ENCODE peak calls at places on chromosomes 12 and 14, in nine cellular contexts. One of them, this sample, is unnamed.

GRCh38 chr14:99586761-99587462 is 17.1 kb downstream of the CCDC85C start:
- DNase-seq in NCI-H774: no peak
- DNase-seq in Calu3: no peak
- DNase-seq in ovary: no peak
- DNase-seq in cardiac muscle cell: no peak
- DNase-seq in GM03348: no peak
- DNase-seq in SJCRH30: no peak
- DNase-seq in tibial artery: no peak
- DNase-seq in HS-5: no peak
- DNase-seq in this sample: no peak

GRCh38 chr14:29035129-29035528 is 268.5 kb downstream of the FOXG1 start:
- DNase-seq in NCI-H774: no peak
- DNase-seq in Calu3: no peak
- DNase-seq in ovary: no peak
- DNase-seq in cardiac muscle cell: peak; percentile 7
- DNase-seq in GM03348: no peak
- DNase-seq in SJCRH30: no peak
- DNase-seq in tibial artery: no peak
- DNase-seq in HS-5: no peak
- DNase-seq in this sample: no peak

GRCh38 chr12:120639771-120640721 is at the start of gene CABP1:
- DNase-seq in NCI-H774: peak; percentile 21
- DNase-seq in Calu3: peak; percentile 77
- DNase-seq in ovary: no peak
- DNase-seq in cardiac muscle cell: no peak
- DNase-seq in GM03348: no peak
- DNase-seq in SJCRH30: peak; percentile 38
- DNase-seq in tibial artery: no peak
- DNase-seq in HS-5: no peak
- DNase-seq in this sample: no peak

GRCh38 chr12:127293507-127294310 is 973.3 kb upstream of the TMEM132C start:
- DNase-seq in NCI-H774: peak; percentile 47
- DNase-seq in Calu3: peak; percentile 38
- DNase-seq in ovary: no peak
- DNase-seq in cardiac muscle cell: peak; percentile 41
- DNase-seq in GM03348: peak; percentile 82
- DNase-seq in SJCRH30: peak; percentile 30
- DNase-seq in tibial artery: no peak
- DNase-seq in HS-5: no peak
- DNase-seq in this sample: peak; percentile 27

GRCh38 chr12:3231399-3231876 is 154.3 kb downstream of the TSPAN9 start:
- DNase-seq in NCI-H774: no peak
- DNase-seq in Calu3: no peak
- DNase-seq in ovary: no peak
- DNase-seq in cardiac muscle cell: no peak
- DNase-seq in GM03348: peak; percentile 71
- DNase-seq in SJCRH30: peak; percentile 93
- DNase-seq in tibial artery: no peak
- DNase-seq in HS-5: no peak
- DNase-seq in this sample: no peak

GRCh38 chr12:27821259-27821973 is 41.4 kb upstream of the MANSC4 start:
- DNase-seq in NCI-H774: peak; percentile 80
- DNase-seq in Calu3: peak; percentile 70
- DNase-seq in ovary: peak; percentile 28
- DNase-seq in cardiac muscle cell: peak; percentile 84
- DNase-seq in GM03348: peak; percentile 76
- DNase-seq in SJCRH30: peak; percentile 64
- DNase-seq in tibial artery: no peak
- DNase-seq in HS-5: peak; percentile 78
- DNase-seq in this sample: peak; percentile 69

GRCh38 chr12:127297327-127297726 is 969.6 kb upstream of the TMEM132C start:
- DNase-seq in NCI-H774: no peak
- DNase-seq in Calu3: no peak
- DNase-seq in ovary: no peak
- DNase-seq in cardiac muscle cell: no peak
- DNase-seq in GM03348: no peak
- DNase-seq in SJCRH30: no peak
- DNase-seq in tibial artery: no peak
- DNase-seq in HS-5: no peak
- DNase-seq in this sample: no peak

GRCh38 chr12:497501-498160 is 37.9 kb downstream of the B4GALNT3 start:
- DNase-seq in NCI-H774: peak; percentile 75
- DNase-seq in Calu3: no peak
- DNase-seq in ovary: no peak
- DNase-seq in cardiac muscle cell: no peak
- DNase-seq in GM03348: no peak
- DNase-seq in SJCRH30: no peak
- DNase-seq in tibial artery: no peak
- DNase-seq in HS-5: no peak
- DNase-seq in this sample: no peak

GRCh38 chr12:101759396-101760047 is 20.3 kb upstream of the SYCP3 start:
- DNase-seq in NCI-H774: no peak
- DNase-seq in Calu3: peak; percentile 24
- DNase-seq in ovary: no peak
- DNase-seq in cardiac muscle cell: peak; percentile 50
- DNase-seq in GM03348: peak; percentile 63
- DNase-seq in SJCRH30: no peak
- DNase-seq in tibial artery: no peak
- DNase-seq in HS-5: peak; percentile 15
- DNase-seq in this sample: peak; percentile 23

GRCh38 chr12:65511134-65511912 is 232.8 kb downstream of the MSRB3 start:
- DNase-seq in NCI-H774: no peak
- DNase-seq in Calu3: no peak
- DNase-seq in ovary: no peak
- DNase-seq in cardiac muscle cell: no peak
- DNase-seq in GM03348: no peak
- DNase-seq in SJCRH30: no peak
- DNase-seq in tibial artery: peak; percentile 67
- DNase-seq in HS-5: no peak
- DNase-seq in this sample: no peak

GRCh38 chr12:6871052-6871957 is 1.8 kb downstream of the SPSB2 start:
- DNase-seq in NCI-H774: no peak
- DNase-seq in Calu3: peak; percentile 74
- DNase-seq in ovary: no peak
- DNase-seq in cardiac muscle cell: peak; percentile 21
- DNase-seq in GM03348: peak; percentile 60
- DNase-seq in SJCRH30: peak; percentile 24
- DNase-seq in tibial artery: no peak
- DNase-seq in HS-5: no peak
- DNase-seq in this sample: peak; percentile 37

GRCh38 chr12:51874013-51874412 is 13.9 kb upstream of the ANKRD33 start:
- DNase-seq in NCI-H774: no peak
- DNase-seq in Calu3: no peak
- DNase-seq in ovary: no peak
- DNase-seq in cardiac muscle cell: no peak
- DNase-seq in GM03348: no peak
- DNase-seq in SJCRH30: no peak
- DNase-seq in tibial artery: no peak
- DNase-seq in HS-5: no peak
- DNase-seq in this sample: no peak

GRCh38 chr12:13167906-13168305 is 28.6 kb upstream of the EMP1 start:
- DNase-seq in NCI-H774: no peak
- DNase-seq in Calu3: no peak
- DNase-seq in ovary: no peak
- DNase-seq in cardiac muscle cell: no peak
- DNase-seq in GM03348: no peak
- DNase-seq in SJCRH30: no peak
- DNase-seq in tibial artery: no peak
- DNase-seq in HS-5: no peak
- DNase-seq in this sample: no peak

GRCh38 chr14:104149617-104150141 is 11.3 kb downstream of the KIF26A start:
- DNase-seq in NCI-H774: no peak
- DNase-seq in Calu3: no peak
- DNase-seq in ovary: no peak
- DNase-seq in cardiac muscle cell: peak; percentile 27
- DNase-seq in GM03348: no peak
- DNase-seq in SJCRH30: peak; percentile 97
- DNase-seq in tibial artery: no peak
- DNase-seq in HS-5: no peak
- DNase-seq in this sample: no peak